ENCODE peak calls at places on chromosomes 2 and 18, in ten cellular contexts. S is right atrium auricular region, R is NCI-H1930, U is GM23248, P is mammary epithelial cell, G is fibroblast of pulmonary artery, Z is HT1080, T is DMS 273 treated with DMSO at 0.1 percent for 48 hours, L is endothelial cell, W is skeletal muscle cell. N is an unnamed sample.

GRCh38 chr2:224885836-224886547 is 156.3 kb downstream of the DOCK10 start:
- DNase-seq in S (no peak), R (no peak), U (peak), P (peak), G (peak), Z (peak), T (no peak), L (no peak), W (peak), N (peak)

GRCh38 chr2:15729709-15730544 is 138.3 kb downstream of the DDX1 start:
- DNase-seq in S (no peak), R (peak), U (no peak), P (no peak), G (no peak), Z (no peak), T (no peak), L (no peak), W (no peak), N (no peak)

GRCh38 chr2:241123816-241124536 is 21.9 kb upstream of the MTERF4 start:
- DNase-seq in S (no peak), R (no peak), U (peak), P (peak), G (no peak), Z (peak), T (no peak), L (no peak), W (no peak), N (no peak)

GRCh38 chr2:71672640-71673401 is 219.5 kb downstream of the DYSF start:
- DNase-seq in S (peak), R (no peak), U (no peak), P (no peak), G (no peak), Z (no peak), T (no peak), L (no peak), W (no peak), N (no peak)

GRCh38 chr2:104472076-104472475 is 381.8 kb upstream of the POU3F3 start:
- DNase-seq in S (no peak), R (no peak), U (no peak), P (no peak), G (no peak), Z (no peak), T (no peak), L (no peak), W (no peak), N (no peak)

GRCh38 chr2:129891341-129892320 is 87.8 kb upstream of the RAB6C start:
- DNase-seq in S (no peak), R (no peak), U (no peak), P (no peak), G (no peak), Z (no peak), T (no peak), L (no peak), W (no peak), N (no peak)

GRCh38 chr2:181785677-181786344 is 105.5 kb upstream of the NEUROD1 start:
- DNase-seq in S (no peak), R (no peak), U (peak), P (peak), G (peak), Z (peak), T (no peak), L (no peak), W (peak), N (peak)

GRCh38 chr18:80009661-80010550 is 21.5 kb upstream of the TXNL4A start:
- DNase-seq in S (peak), R (no peak), U (peak), P (peak), G (peak), Z (peak), T (peak), L (no peak), W (peak), N (peak)

GRCh38 chr2:209556354-209556961 is 132.6 kb downstream of the MAP2 start:
- DNase-seq in S (no peak), R (no peak), U (peak), P (peak), G (peak), Z (peak), T (peak), L (no peak), W (peak), N (peak)

GRCh38 chr2:98519156-98519555 is 74.5 kb downstream of the INPP4A start:
- DNase-seq in S (no peak), R (no peak), U (peak), P (no peak), G (no peak), Z (no peak), T (no peak), L (no peak), W (no peak), N (peak)

GRCh38 chr2:170816499-170817246 is at the start of gene GAD1:
- DNase-seq in S (no peak), R (peak), U (peak), P (peak), G (peak), Z (peak), T (peak), L (peak), W (no peak), N (peak)

GRCh38 chr2:101435011-101435862 is 39.7 kb downstream of the RFX8 start:
- DNase-seq in S (no peak), R (no peak), U (peak), P (no peak), G (peak), Z (no peak), T (no peak), L (peak), W (peak), N (peak)

GRCh38 chr18:35861367-35862114 is 110.9 kb upstream of the RMP24 start:
- DNase-seq in S (peak), R (no peak), U (no peak), P (peak), G (no peak), Z (peak), T (no peak), L (no peak), W (no peak), N (peak)

GRCh38 chr2:221753401-221753800 is 181.3 kb upstream of the EPHA4 start:
- DNase-seq in S (no peak), R (no peak), U (no peak), P (no peak), G (no peak), Z (peak), T (no peak), L (no peak), W (no peak), N (no peak)

GRCh38 chr2:181138816-181139215 is 158.4 kb downstream of the UBE2E3 start:
- DNase-seq in S (no peak), R (no peak), U (peak), P (peak), G (peak), Z (peak), T (no peak), L (no peak), W (peak), N (peak)

GRCh38 chr2:28586864-28587263 is 91.0 kb downstream of the PLB1 start:
- DNase-seq in S (no peak), R (no peak), U (no peak), P (no peak), G (no peak), Z (no peak), T (no peak), L (no peak), W (no peak), N (no peak)

GRCh38 chr2:64018715-64019082 is 529 bp downstream of the VPS54 start:
- DNase-seq in S (no peak), R (no peak), U (peak), P (no peak), G (peak), Z (peak), T (no peak), L (no peak), W (no peak), N (no peak)

GRCh38 chr18:40313030-40313642 is 1641.9 kb upstream of the PIK3C3 start:
- DNase-seq in S (no peak), R (no peak), U (no peak), P (peak), G (no peak), Z (peak), T (no peak), L (no peak), W (no peak), N (no peak)

GRCh38 chr2:120868366-120868765 is 132.7 kb downstream of the GLI2 start:
- DNase-seq in S (no peak), R (no peak), U (no peak), P (no peak), G (no peak), Z (no peak), T (no peak), L (no peak), W (no peak), N (no peak)

GRCh38 chr18:26617151-26617554 is 68.8 kb upstream of the KCTD1 start:
- DNase-seq in S (no peak), R (no peak), U (peak), P (peak), G (peak), Z (peak), T (no peak), L (no peak), W (peak), N (peak)

GRCh38 chr18:55376387-55376786 is 211.6 kb downstream of the TCF4 start:
- DNase-seq in S (no peak), R (no peak), U (no peak), P (peak), G (no peak), Z (no peak), T (no peak), L (no peak), W (no peak), N (no peak)

GRCh38 chr18:76621184-76621583 is 126.1 kb upstream of the ZNF516 start:
- DNase-seq in S (no peak), R (no peak), U (peak), P (no peak), G (no peak), Z (no peak), T (no peak), L (no peak), W (no peak), N (peak)

GRCh38 chr18:9380571-9381390 is 46.2 kb downstream of the TWSG1 start:
- DNase-seq in S (no peak), R (peak), U (peak), P (no peak), G (peak), Z (no peak), T (peak), L (no peak), W (no peak), N (peak)

GRCh38 chr2:56240210-56240609 is 56.4 kb downstream of the CCDC85A start:
- DNase-seq in S (no peak), R (no peak), U (no peak), P (no peak), G (no peak), Z (no peak), T (no peak), L (no peak), W (no peak), N (no peak)

GRCh38 chr2:194345347-194345746 is 1311.7 kb upstream of the SLC39A10 start:
- DNase-seq in S (no peak), R (no peak), U (no peak), P (no peak), G (no peak), Z (no peak), T (no peak), L (no peak), W (no peak), N (no peak)

GRCh38 chr18:69586581-69586980 is 185.9 kb downstream of the DOK6 start:
- DNase-seq in S (no peak), R (no peak), U (no peak), P (no peak), G (no peak), Z (no peak), T (no peak), L (no peak), W (no peak), N (no peak)

GRCh38 chr2:66574701-66575624 is 140.0 kb downstream of the MEIS1 start:
- DNase-seq in S (peak), R (no peak), U (peak), P (peak), G (peak), Z (peak), T (peak), L (peak), W (peak), N (peak)

GRCh38 chr2:20666114-20666363 is 905 bp upstream of the GDF7 start:
- DNase-seq in S (no peak), R (no peak), U (peak), P (no peak), G (no peak), Z (no peak), T (no peak), L (no peak), W (no peak), N (no peak)

GRCh38 chr2:215738360-215738759 is 275.0 kb downstream of the MREG start:
- DNase-seq in S (no peak), R (no peak), U (no peak), P (no peak), G (no peak), Z (no peak), T (no peak), L (no peak), W (no peak), N (no peak)

GRCh38 chr2:146990311-146990781 is 854.5 kb upstream of the ACVR2A start:
- DNase-seq in S (no peak), R (no peak), U (peak), P (no peak), G (peak), Z (peak), T (no peak), L (no peak), W (peak), N (no peak)

GRCh38 chr2:218998414-218999002 is 5.3 kb upstream of the CRYBA2 start:
- DNase-seq in S (no peak), R (no peak), U (no peak), P (no peak), G (no peak), Z (no peak), T (no peak), L (no peak), W (no peak), N (no peak)

GRCh38 chr2:176080540-176081355 is 3.0 kb downstream of the EVX2 start:
- DNase-seq in S (peak), R (no peak), U (peak), P (no peak), G (no peak), Z (peak), T (no peak), L (peak), W (no peak), N (peak)

GRCh38 chr2:172297531-172297930 is 129.9 kb upstream of the ITGA6 start:
- DNase-seq in S (no peak), R (no peak), U (no peak), P (no peak), G (no peak), Z (no peak), T (no peak), L (no peak), W (no peak), N (no peak)

GRCh38 chr2:46119453-46119852 is 177.8 kb upstream of the EPAS1 start:
- DNase-seq in S (no peak), R (no peak), U (peak), P (no peak), G (peak), Z (no peak), T (no peak), L (no peak), W (no peak), N (peak)

GRCh38 chr2:85396531-85397470 is 13.4 kb downstream of the CAPG start:
- DNase-seq in S (no peak), R (no peak), U (no peak), P (no peak), G (no peak), Z (no peak), T (no peak), L (no peak), W (no peak), N (no peak)

GRCh38 chr2:32711219-32711618 is 83.4 kb downstream of the TTC27 start:
- DNase-seq in S (no peak), R (no peak), U (peak), P (peak), G (peak), Z (peak), T (no peak), L (no peak), W (peak), N (peak)